ENCODE peak calls at places on chromosomes 7 and 10, in six cellular contexts. One of them, this sample, is unnamed.

GRCh38 chr7:134457166-134457565 is 1.7 kb downstream of the AKR1B1 start:
- DNase-seq in HT1080: no peak
- DNase-seq in aorta: no peak
- DNase-seq in stimulated activated naive CD4-positive, alpha-beta T cell treated with Interleukin-2 at 50 U/mL for 16 hours: no peak
- DNase-seq in stimulated activated CD4-positive, alpha-beta T cell treated with anti-CD3 and anti-CD28 coated beads, Interleukin-1b, Interleukin-23, amount 100 ng/mL, for 4 hours: no peak
- DNase-seq in stimulated activated CD8-positive, alpha-beta memory T cell treated with anti-CD3 and anti-CD28 coated beads, Interleukin-15, amount 100 ng/mL, for 24 hours: no peak
- DNase-seq in this sample: no peak

GRCh38 chr10:90148121-90148855 is 446.9 kb downstream of the KIF20B start:
- DNase-seq in HT1080: peak; percentile 82
- DNase-seq in aorta: no peak
- DNase-seq in stimulated activated naive CD4-positive, alpha-beta T cell treated with Interleukin-2 at 50 U/mL for 16 hours: no peak
- DNase-seq in stimulated activated CD4-positive, alpha-beta T cell treated with anti-CD3 and anti-CD28 coated beads, Interleukin-1b, Interleukin-23, amount 100 ng/mL, for 4 hours: no peak
- DNase-seq in stimulated activated CD8-positive, alpha-beta memory T cell treated with anti-CD3 and anti-CD28 coated beads, Interleukin-15, amount 100 ng/mL, for 24 hours: no peak
- DNase-seq in this sample: peak; percentile 4

GRCh38 chr10:77197544-77197943 is 440.1 kb downstream of the KCNMA1 start:
- DNase-seq in HT1080: no peak
- DNase-seq in aorta: no peak
- DNase-seq in stimulated activated naive CD4-positive, alpha-beta T cell treated with Interleukin-2 at 50 U/mL for 16 hours: no peak
- DNase-seq in stimulated activated CD4-positive, alpha-beta T cell treated with anti-CD3 and anti-CD28 coated beads, Interleukin-1b, Interleukin-23, amount 100 ng/mL, for 4 hours: no peak
- DNase-seq in stimulated activated CD8-positive, alpha-beta memory T cell treated with anti-CD3 and anti-CD28 coated beads, Interleukin-15, amount 100 ng/mL, for 24 hours: no peak
- DNase-seq in this sample: no peak

GRCh38 chr7:85000973-85001372 is 185.9 kb downstream of the SEMA3D start:
- DNase-seq in HT1080: no peak
- DNase-seq in aorta: no peak
- DNase-seq in stimulated activated naive CD4-positive, alpha-beta T cell treated with Interleukin-2 at 50 U/mL for 16 hours: no peak
- DNase-seq in stimulated activated CD4-positive, alpha-beta T cell treated with anti-CD3 and anti-CD28 coated beads, Interleukin-1b, Interleukin-23, amount 100 ng/mL, for 4 hours: no peak
- DNase-seq in stimulated activated CD8-positive, alpha-beta memory T cell treated with anti-CD3 and anti-CD28 coated beads, Interleukin-15, amount 100 ng/mL, for 24 hours: no peak
- DNase-seq in this sample: peak; percentile 94

GRCh38 chr10:11902646-11903045 is 79.5 kb downstream of the PROSER2 start:
- DNase-seq in HT1080: no peak
- DNase-seq in aorta: no peak
- DNase-seq in stimulated activated naive CD4-positive, alpha-beta T cell treated with Interleukin-2 at 50 U/mL for 16 hours: no peak
- DNase-seq in stimulated activated CD4-positive, alpha-beta T cell treated with anti-CD3 and anti-CD28 coated beads, Interleukin-1b, Interleukin-23, amount 100 ng/mL, for 4 hours: no peak
- DNase-seq in stimulated activated CD8-positive, alpha-beta memory T cell treated with anti-CD3 and anti-CD28 coated beads, Interleukin-15, amount 100 ng/mL, for 24 hours: no peak
- DNase-seq in this sample: no peak

GRCh38 chr10:99540673-99541531 is 8.2 kb downstream of the NKX2-3 start:
- DNase-seq in HT1080: no peak
- DNase-seq in aorta: no peak
- DNase-seq in stimulated activated naive CD4-positive, alpha-beta T cell treated with Interleukin-2 at 50 U/mL for 16 hours: no peak
- DNase-seq in stimulated activated CD4-positive, alpha-beta T cell treated with anti-CD3 and anti-CD28 coated beads, Interleukin-1b, Interleukin-23, amount 100 ng/mL, for 4 hours: no peak
- DNase-seq in stimulated activated CD8-positive, alpha-beta memory T cell treated with anti-CD3 and anti-CD28 coated beads, Interleukin-15, amount 100 ng/mL, for 24 hours: no peak
- DNase-seq in this sample: no peak

GRCh38 chr7:96021533-96021932 is 249.2 kb downstream of the DYNC1I1 start:
- DNase-seq in HT1080: peak; percentile 17
- DNase-seq in aorta: no peak
- DNase-seq in stimulated activated naive CD4-positive, alpha-beta T cell treated with Interleukin-2 at 50 U/mL for 16 hours: no peak
- DNase-seq in stimulated activated CD4-positive, alpha-beta T cell treated with anti-CD3 and anti-CD28 coated beads, Interleukin-1b, Interleukin-23, amount 100 ng/mL, for 4 hours: no peak
- DNase-seq in stimulated activated CD8-positive, alpha-beta memory T cell treated with anti-CD3 and anti-CD28 coated beads, Interleukin-15, amount 100 ng/mL, for 24 hours: no peak
- DNase-seq in this sample: no peak

GRCh38 chr10:987635-987905 is 664 bp upstream of the GTPBP4 start:
- DNase-seq in HT1080: peak; percentile 8
- DNase-seq in aorta: no peak
- DNase-seq in stimulated activated naive CD4-positive, alpha-beta T cell treated with Interleukin-2 at 50 U/mL for 16 hours: no peak
- DNase-seq in stimulated activated CD4-positive, alpha-beta T cell treated with anti-CD3 and anti-CD28 coated beads, Interleukin-1b, Interleukin-23, amount 100 ng/mL, for 4 hours: no peak
- DNase-seq in stimulated activated CD8-positive, alpha-beta memory T cell treated with anti-CD3 and anti-CD28 coated beads, Interleukin-15, amount 100 ng/mL, for 24 hours: no peak
- DNase-seq in this sample: no peak

GRCh38 chr7:149790146-149790548 is 16.8 kb upstream of the ZNF467 start:
- DNase-seq in HT1080: no peak
- DNase-seq in aorta: peak; percentile 65
- DNase-seq in stimulated activated naive CD4-positive, alpha-beta T cell treated with Interleukin-2 at 50 U/mL for 16 hours: no peak
- DNase-seq in stimulated activated CD4-positive, alpha-beta T cell treated with anti-CD3 and anti-CD28 coated beads, Interleukin-1b, Interleukin-23, amount 100 ng/mL, for 4 hours: no peak
- DNase-seq in stimulated activated CD8-positive, alpha-beta memory T cell treated with anti-CD3 and anti-CD28 coated beads, Interleukin-15, amount 100 ng/mL, for 24 hours: no peak
- DNase-seq in this sample: no peak

GRCh38 chr7:140084972-140085371 is 22.2 kb upstream of the PARP12 start:
- DNase-seq in HT1080: no peak
- DNase-seq in aorta: no peak
- DNase-seq in stimulated activated naive CD4-positive, alpha-beta T cell treated with Interleukin-2 at 50 U/mL for 16 hours: peak; percentile 41
- DNase-seq in stimulated activated CD4-positive, alpha-beta T cell treated with anti-CD3 and anti-CD28 coated beads, Interleukin-1b, Interleukin-23, amount 100 ng/mL, for 4 hours: no peak
- DNase-seq in stimulated activated CD8-positive, alpha-beta memory T cell treated with anti-CD3 and anti-CD28 coated beads, Interleukin-15, amount 100 ng/mL, for 24 hours: no peak
- DNase-seq in this sample: no peak

GRCh38 chr7:64868469-64868868 is 34.6 kb upstream of the ZNF273 start:
- DNase-seq in HT1080: no peak
- DNase-seq in aorta: no peak
- DNase-seq in stimulated activated naive CD4-positive, alpha-beta T cell treated with Interleukin-2 at 50 U/mL for 16 hours: no peak
- DNase-seq in stimulated activated CD4-positive, alpha-beta T cell treated with anti-CD3 and anti-CD28 coated beads, Interleukin-1b, Interleukin-23, amount 100 ng/mL, for 4 hours: no peak
- DNase-seq in stimulated activated CD8-positive, alpha-beta memory T cell treated with anti-CD3 and anti-CD28 coated beads, Interleukin-15, amount 100 ng/mL, for 24 hours: no peak
- DNase-seq in this sample: no peak

GRCh38 chr10:104642311-104643022 is 1.4 kb downstream of the SORCS3 start:
- DNase-seq in HT1080: no peak
- DNase-seq in aorta: no peak
- DNase-seq in stimulated activated naive CD4-positive, alpha-beta T cell treated with Interleukin-2 at 50 U/mL for 16 hours: no peak
- DNase-seq in stimulated activated CD4-positive, alpha-beta T cell treated with anti-CD3 and anti-CD28 coated beads, Interleukin-1b, Interleukin-23, amount 100 ng/mL, for 4 hours: no peak
- DNase-seq in stimulated activated CD8-positive, alpha-beta memory T cell treated with anti-CD3 and anti-CD28 coated beads, Interleukin-15, amount 100 ng/mL, for 24 hours: no peak
- DNase-seq in this sample: no peak

GRCh38 chr10:100882681-100883321 is 30.0 kb upstream of the SLF2 start:
- DNase-seq in HT1080: peak; percentile 59
- DNase-seq in aorta: peak; percentile 48
- DNase-seq in stimulated activated naive CD4-positive, alpha-beta T cell treated with Interleukin-2 at 50 U/mL for 16 hours: no peak
- DNase-seq in stimulated activated CD4-positive, alpha-beta T cell treated with anti-CD3 and anti-CD28 coated beads, Interleukin-1b, Interleukin-23, amount 100 ng/mL, for 4 hours: no peak
- DNase-seq in stimulated activated CD8-positive, alpha-beta memory T cell treated with anti-CD3 and anti-CD28 coated beads, Interleukin-15, amount 100 ng/mL, for 24 hours: no peak
- DNase-seq in this sample: no peak

GRCh38 chr7:117731455-117731854 is 141.8 kb downstream of the CTTNBP2 start:
- DNase-seq in HT1080: peak; percentile 2
- DNase-seq in aorta: no peak
- DNase-seq in stimulated activated naive CD4-positive, alpha-beta T cell treated with Interleukin-2 at 50 U/mL for 16 hours: no peak
- DNase-seq in stimulated activated CD4-positive, alpha-beta T cell treated with anti-CD3 and anti-CD28 coated beads, Interleukin-1b, Interleukin-23, amount 100 ng/mL, for 4 hours: no peak
- DNase-seq in stimulated activated CD8-positive, alpha-beta memory T cell treated with anti-CD3 and anti-CD28 coated beads, Interleukin-15, amount 100 ng/mL, for 24 hours: no peak
- DNase-seq in this sample: no peak

GRCh38 chr10:75243426-75243825 is 7.7 kb upstream of the COMTD1 start:
- DNase-seq in HT1080: no peak
- DNase-seq in aorta: no peak
- DNase-seq in stimulated activated naive CD4-positive, alpha-beta T cell treated with Interleukin-2 at 50 U/mL for 16 hours: no peak
- DNase-seq in stimulated activated CD4-positive, alpha-beta T cell treated with anti-CD3 and anti-CD28 coated beads, Interleukin-1b, Interleukin-23, amount 100 ng/mL, for 4 hours: no peak
- DNase-seq in stimulated activated CD8-positive, alpha-beta memory T cell treated with anti-CD3 and anti-CD28 coated beads, Interleukin-15, amount 100 ng/mL, for 24 hours: no peak
- DNase-seq in this sample: no peak

GRCh38 chr10:115606081-115606480 is 512.9 kb downstream of the ATRNL1 start:
- DNase-seq in HT1080: no peak
- DNase-seq in aorta: no peak
- DNase-seq in stimulated activated naive CD4-positive, alpha-beta T cell treated with Interleukin-2 at 50 U/mL for 16 hours: no peak
- DNase-seq in stimulated activated CD4-positive, alpha-beta T cell treated with anti-CD3 and anti-CD28 coated beads, Interleukin-1b, Interleukin-23, amount 100 ng/mL, for 4 hours: no peak
- DNase-seq in stimulated activated CD8-positive, alpha-beta memory T cell treated with anti-CD3 and anti-CD28 coated beads, Interleukin-15, amount 100 ng/mL, for 24 hours: no peak
- DNase-seq in this sample: no peak

GRCh38 chr10:98748298-98748697 is 301.6 kb upstream of the HPS1 start:
- DNase-seq in HT1080: peak; percentile 6
- DNase-seq in aorta: no peak
- DNase-seq in stimulated activated naive CD4-positive, alpha-beta T cell treated with Interleukin-2 at 50 U/mL for 16 hours: no peak
- DNase-seq in stimulated activated CD4-positive, alpha-beta T cell treated with anti-CD3 and anti-CD28 coated beads, Interleukin-1b, Interleukin-23, amount 100 ng/mL, for 4 hours: no peak
- DNase-seq in stimulated activated CD8-positive, alpha-beta memory T cell treated with anti-CD3 and anti-CD28 coated beads, Interleukin-15, amount 100 ng/mL, for 24 hours: no peak
- DNase-seq in this sample: no peak

GRCh38 chr7:139651308-139651707 is 126.5 kb downstream of the HIPK2 start:
- DNase-seq in HT1080: peak; percentile 13
- DNase-seq in aorta: no peak
- DNase-seq in stimulated activated naive CD4-positive, alpha-beta T cell treated with Interleukin-2 at 50 U/mL for 16 hours: no peak
- DNase-seq in stimulated activated CD4-positive, alpha-beta T cell treated with anti-CD3 and anti-CD28 coated beads, Interleukin-1b, Interleukin-23, amount 100 ng/mL, for 4 hours: no peak
- DNase-seq in stimulated activated CD8-positive, alpha-beta memory T cell treated with anti-CD3 and anti-CD28 coated beads, Interleukin-15, amount 100 ng/mL, for 24 hours: no peak
- DNase-seq in this sample: no peak

GRCh38 chr10:59839576-59839975 is 66.8 kb downstream of the CCDC6 start:
- DNase-seq in HT1080: peak; percentile 33
- DNase-seq in aorta: no peak
- DNase-seq in stimulated activated naive CD4-positive, alpha-beta T cell treated with Interleukin-2 at 50 U/mL for 16 hours: no peak
- DNase-seq in stimulated activated CD4-positive, alpha-beta T cell treated with anti-CD3 and anti-CD28 coated beads, Interleukin-1b, Interleukin-23, amount 100 ng/mL, for 4 hours: no peak
- DNase-seq in stimulated activated CD8-positive, alpha-beta memory T cell treated with anti-CD3 and anti-CD28 coated beads, Interleukin-15, amount 100 ng/mL, for 24 hours: no peak
- DNase-seq in this sample: no peak

GRCh38 chr7:73577627-73578341 is 595 bp downstream of the TBL2 start:
- DNase-seq in HT1080: no peak
- DNase-seq in aorta: peak; percentile 38
- DNase-seq in stimulated activated naive CD4-positive, alpha-beta T cell treated with Interleukin-2 at 50 U/mL for 16 hours: no peak
- DNase-seq in stimulated activated CD4-positive, alpha-beta T cell treated with anti-CD3 and anti-CD28 coated beads, Interleukin-1b, Interleukin-23, amount 100 ng/mL, for 4 hours: no peak
- DNase-seq in stimulated activated CD8-positive, alpha-beta memory T cell treated with anti-CD3 and anti-CD28 coated beads, Interleukin-15, amount 100 ng/mL, for 24 hours: no peak
- DNase-seq in this sample: no peak

GRCh38 chr10:3237055-3237454 is 64.5 kb upstream of the PITRM1 start:
- DNase-seq in HT1080: no peak
- DNase-seq in aorta: no peak
- DNase-seq in stimulated activated naive CD4-positive, alpha-beta T cell treated with Interleukin-2 at 50 U/mL for 16 hours: no peak
- DNase-seq in stimulated activated CD4-positive, alpha-beta T cell treated with anti-CD3 and anti-CD28 coated beads, Interleukin-1b, Interleukin-23, amount 100 ng/mL, for 4 hours: no peak
- DNase-seq in stimulated activated CD8-positive, alpha-beta memory T cell treated with anti-CD3 and anti-CD28 coated beads, Interleukin-15, amount 100 ng/mL, for 24 hours: no peak
- DNase-seq in this sample: no peak

GRCh38 chr7:184768-185264 is 7.6 kb upstream of the FAM20C start:
- DNase-seq in HT1080: no peak
- DNase-seq in aorta: no peak
- DNase-seq in stimulated activated naive CD4-positive, alpha-beta T cell treated with Interleukin-2 at 50 U/mL for 16 hours: no peak
- DNase-seq in stimulated activated CD4-positive, alpha-beta T cell treated with anti-CD3 and anti-CD28 coated beads, Interleukin-1b, Interleukin-23, amount 100 ng/mL, for 4 hours: no peak
- DNase-seq in stimulated activated CD8-positive, alpha-beta memory T cell treated with anti-CD3 and anti-CD28 coated beads, Interleukin-15, amount 100 ng/mL, for 24 hours: no peak
- DNase-seq in this sample: no peak

GRCh38 chr7:151009340-151010001 is 14.8 kb downstream of the ATG9B start:
- DNase-seq in HT1080: no peak
- DNase-seq in aorta: peak; percentile 38
- DNase-seq in stimulated activated naive CD4-positive, alpha-beta T cell treated with Interleukin-2 at 50 U/mL for 16 hours: no peak
- DNase-seq in stimulated activated CD4-positive, alpha-beta T cell treated with anti-CD3 and anti-CD28 coated beads, Interleukin-1b, Interleukin-23, amount 100 ng/mL, for 4 hours: no peak
- DNase-seq in stimulated activated CD8-positive, alpha-beta memory T cell treated with anti-CD3 and anti-CD28 coated beads, Interleukin-15, amount 100 ng/mL, for 24 hours: no peak
- DNase-seq in this sample: no peak

GRCh38 chr10:81002382-81002781 is 464.7 kb downstream of the SH2D4B start:
- DNase-seq in HT1080: no peak
- DNase-seq in aorta: no peak
- DNase-seq in stimulated activated naive CD4-positive, alpha-beta T cell treated with Interleukin-2 at 50 U/mL for 16 hours: no peak
- DNase-seq in stimulated activated CD4-positive, alpha-beta T cell treated with anti-CD3 and anti-CD28 coated beads, Interleukin-1b, Interleukin-23, amount 100 ng/mL, for 4 hours: no peak
- DNase-seq in stimulated activated CD8-positive, alpha-beta memory T cell treated with anti-CD3 and anti-CD28 coated beads, Interleukin-15, amount 100 ng/mL, for 24 hours: no peak
- DNase-seq in this sample: no peak

GRCh38 chr7:140876519-140877248 is 48.0 kb downstream of the BRAF start:
- DNase-seq in HT1080: peak; percentile 77
- DNase-seq in aorta: no peak
- DNase-seq in stimulated activated naive CD4-positive, alpha-beta T cell treated with Interleukin-2 at 50 U/mL for 16 hours: no peak
- DNase-seq in stimulated activated CD4-positive, alpha-beta T cell treated with anti-CD3 and anti-CD28 coated beads, Interleukin-1b, Interleukin-23, amount 100 ng/mL, for 4 hours: no peak
- DNase-seq in stimulated activated CD8-positive, alpha-beta memory T cell treated with anti-CD3 and anti-CD28 coated beads, Interleukin-15, amount 100 ng/mL, for 24 hours: no peak
- DNase-seq in this sample: no peak

GRCh38 chr7:145665499-145666258 is 450.9 kb upstream of the CNTNAP2 start:
- DNase-seq in HT1080: no peak
- DNase-seq in aorta: no peak
- DNase-seq in stimulated activated naive CD4-positive, alpha-beta T cell treated with Interleukin-2 at 50 U/mL for 16 hours: no peak
- DNase-seq in stimulated activated CD4-positive, alpha-beta T cell treated with anti-CD3 and anti-CD28 coated beads, Interleukin-1b, Interleukin-23, amount 100 ng/mL, for 4 hours: no peak
- DNase-seq in stimulated activated CD8-positive, alpha-beta memory T cell treated with anti-CD3 and anti-CD28 coated beads, Interleukin-15, amount 100 ng/mL, for 24 hours: no peak
- DNase-seq in this sample: no peak

GRCh38 chr10:115129752-115130151 is 36.6 kb downstream of the ATRNL1 start:
- DNase-seq in HT1080: peak; percentile 6
- DNase-seq in aorta: no peak
- DNase-seq in stimulated activated naive CD4-positive, alpha-beta T cell treated with Interleukin-2 at 50 U/mL for 16 hours: no peak
- DNase-seq in stimulated activated CD4-positive, alpha-beta T cell treated with anti-CD3 and anti-CD28 coated beads, Interleukin-1b, Interleukin-23, amount 100 ng/mL, for 4 hours: no peak
- DNase-seq in stimulated activated CD8-positive, alpha-beta memory T cell treated with anti-CD3 and anti-CD28 coated beads, Interleukin-15, amount 100 ng/mL, for 24 hours: no peak
- DNase-seq in this sample: no peak

GRCh38 chr10:72186213-72186612 is 29.6 kb upstream of the ANAPC16 start:
- DNase-seq in HT1080: no peak
- DNase-seq in aorta: no peak
- DNase-seq in stimulated activated naive CD4-positive, alpha-beta T cell treated with Interleukin-2 at 50 U/mL for 16 hours: no peak
- DNase-seq in stimulated activated CD4-positive, alpha-beta T cell treated with anti-CD3 and anti-CD28 coated beads, Interleukin-1b, Interleukin-23, amount 100 ng/mL, for 4 hours: no peak
- DNase-seq in stimulated activated CD8-positive, alpha-beta memory T cell treated with anti-CD3 and anti-CD28 coated beads, Interleukin-15, amount 100 ng/mL, for 24 hours: no peak
- DNase-seq in this sample: no peak

GRCh38 chr10:97176226-97176625 is 9.5 kb downstream of the SLIT1 start:
- DNase-seq in HT1080: no peak
- DNase-seq in aorta: no peak
- DNase-seq in stimulated activated naive CD4-positive, alpha-beta T cell treated with Interleukin-2 at 50 U/mL for 16 hours: no peak
- DNase-seq in stimulated activated CD4-positive, alpha-beta T cell treated with anti-CD3 and anti-CD28 coated beads, Interleukin-1b, Interleukin-23, amount 100 ng/mL, for 4 hours: no peak
- DNase-seq in stimulated activated CD8-positive, alpha-beta memory T cell treated with anti-CD3 and anti-CD28 coated beads, Interleukin-15, amount 100 ng/mL, for 24 hours: no peak
- DNase-seq in this sample: no peak

GRCh38 chr10:8278099-8278498 is 223.6 kb downstream of the GATA3 start:
- DNase-seq in HT1080: no peak
- DNase-seq in aorta: no peak
- DNase-seq in stimulated activated naive CD4-positive, alpha-beta T cell treated with Interleukin-2 at 50 U/mL for 16 hours: no peak
- DNase-seq in stimulated activated CD4-positive, alpha-beta T cell treated with anti-CD3 and anti-CD28 coated beads, Interleukin-1b, Interleukin-23, amount 100 ng/mL, for 4 hours: no peak
- DNase-seq in stimulated activated CD8-positive, alpha-beta memory T cell treated with anti-CD3 and anti-CD28 coated beads, Interleukin-15, amount 100 ng/mL, for 24 hours: no peak
- DNase-seq in this sample: no peak

GRCh38 chr7:114787556-114787955 is 134.3 kb upstream of the MDFIC start:
- DNase-seq in HT1080: no peak
- DNase-seq in aorta: no peak
- DNase-seq in stimulated activated naive CD4-positive, alpha-beta T cell treated with Interleukin-2 at 50 U/mL for 16 hours: no peak
- DNase-seq in stimulated activated CD4-positive, alpha-beta T cell treated with anti-CD3 and anti-CD28 coated beads, Interleukin-1b, Interleukin-23, amount 100 ng/mL, for 4 hours: no peak
- DNase-seq in stimulated activated CD8-positive, alpha-beta memory T cell treated with anti-CD3 and anti-CD28 coated beads, Interleukin-15, amount 100 ng/mL, for 24 hours: no peak
- DNase-seq in this sample: peak; percentile 78

GRCh38 chr7:26675143-26675887 is 189.1 kb downstream of the SKAP2 start:
- DNase-seq in HT1080: peak; percentile 79
- DNase-seq in aorta: no peak
- DNase-seq in stimulated activated naive CD4-positive, alpha-beta T cell treated with Interleukin-2 at 50 U/mL for 16 hours: no peak
- DNase-seq in stimulated activated CD4-positive, alpha-beta T cell treated with anti-CD3 and anti-CD28 coated beads, Interleukin-1b, Interleukin-23, amount 100 ng/mL, for 4 hours: no peak
- DNase-seq in stimulated activated CD8-positive, alpha-beta memory T cell treated with anti-CD3 and anti-CD28 coated beads, Interleukin-15, amount 100 ng/mL, for 24 hours: no peak
- DNase-seq in this sample: no peak